ENCODE peak calls at places on chromosomes 1 and 21, in seven cellular contexts. Z is MM.1S, V is IMR-90, A is OCI-LY7, E is fibroblast of lung, P is K562, K is PC-3. B is an unnamed sample.

GRCh38 chr1:47533176-47534039 is 95.6 kb downstream of the FOXD2 start:
- DNase-seq in Z (peak), E (peak), K (no peak), P (peak), A (no peak), V (peak), B (peak)

GRCh38 chr1:94801919-94802546 is 18.1 kb upstream of the SLC44A3 start:
- DNase-seq in A (peak), P (no peak), Z (peak), E (peak), K (peak), V (peak), B (peak)

GRCh38 chr1:204883405-204883804 is 12.7 kb downstream of the NFASC start:
- DNase-seq in V (no peak), K (no peak), A (no peak), Z (no peak), E (no peak), P (no peak), B (no peak)

GRCh38 chr1:74011736-74012135 is 186.2 kb downstream of the LRRIQ3 start:
- DNase-seq in K (no peak), P (no peak), V (no peak), E (no peak), A (no peak), Z (no peak), B (no peak)

GRCh38 chr1:77516106-77516505 is 166.4 kb downstream of the ZZZ3 start:
- DNase-seq in P (no peak), V (no peak), E (no peak), K (no peak), Z (no peak), A (no peak), B (no peak)

GRCh38 chr1:167522246-167522645 is 3.9 kb upstream of the CD247 start:
- DNase-seq in A (no peak), P (no peak), Z (no peak), V (no peak), K (peak), E (peak), B (peak)

GRCh38 chr1:53049574-53049967 is 12.4 kb upstream of the PODN start:
- DNase-seq in P (no peak), V (peak), E (peak), A (no peak), K (peak), Z (no peak), B (peak)

GRCh38 chr1:103362348-103363007 is 163.0 kb upstream of the RNPC3 start:
- DNase-seq in K (no peak), V (no peak), A (no peak), E (no peak), Z (no peak), P (no peak), B (no peak)

GRCh38 chr1:152347116-152347728 is 12.6 kb downstream of the FLG2 start:
- DNase-seq in Z (peak), E (peak), P (peak), V (peak), K (peak), A (peak), B (peak)

GRCh38 chr1:27643626-27644368 is 8.8 kb upstream of the FGR start:
- DNase-seq in Z (peak), A (peak), K (peak), E (peak), V (peak), P (peak), B (peak)

GRCh38 chr21:44697811-44698734 is 1.1 kb downstream of the KRTAP10-12 start:
- DNase-seq in E (no peak), K (no peak), P (no peak), A (no peak), Z (no peak), V (no peak), B (no peak)

GRCh38 chr1:24122776-24123175 is 10.8 kb upstream of the MYOM3 start:
- DNase-seq in V (no peak), E (no peak), P (no peak), Z (no peak), A (no peak), K (no peak), B (no peak)

GRCh38 chr1:10864776-10865175 is 68.3 kb upstream of the CASZ1 start:
- DNase-seq in P (no peak), V (no peak), K (no peak), Z (no peak), E (no peak), A (no peak), B (no peak)

GRCh38 chr1:174743654-174744561 is 255.8 kb upstream of the CACYBP start:
- DNase-seq in K (peak), V (peak), P (peak), Z (peak), E (peak), A (peak), B (peak)

GRCh38 chr1:44050261-44050660 is 19.0 kb upstream of the SLC6A9 start:
- DNase-seq in K (peak), P (no peak), V (no peak), Z (no peak), E (no peak), A (no peak), B (no peak)

GRCh38 chr1:221602866-221603265 is 139.0 kb downstream of the DUSP10 start:
- DNase-seq in V (peak), A (no peak), E (peak), Z (no peak), P (no peak), K (peak), B (no peak)

GRCh38 chr1:87273291-87273690 is 55.4 kb upstream of the LMO4 start:
- DNase-seq in K (no peak), E (no peak), V (no peak), Z (no peak), A (no peak), P (no peak), B (no peak)

GRCh38 chr1:35577071-35577998 is 4.2 kb downstream of the TFAP2E start:
- DNase-seq in P (no peak), Z (peak), E (no peak), V (no peak), K (no peak), A (peak), B (no peak)

GRCh38 chr1:217482356-217483102 is 148.4 kb downstream of the GPATCH2 start:
- DNase-seq in K (peak), Z (peak), V (peak), A (no peak), E (peak), P (no peak), B (peak)

GRCh38 chr1:222416001-222416791 is 131.7 kb downstream of the HHIPL2 start:
- DNase-seq in A (no peak), E (peak), P (no peak), V (peak), Z (no peak), K (no peak), B (peak)

GRCh38 chr1:197915797-197916686 is 1.1 kb upstream of the LHX9 start:
- DNase-seq in K (peak), A (no peak), P (peak), V (peak), Z (peak), E (peak), B (peak)

GRCh38 chr1:174040387-174040786 is 18.2 kb upstream of the RC3H1 start:
- DNase-seq in A (no peak), P (no peak), K (peak), Z (no peak), E (peak), V (peak), B (peak)

GRCh38 chr1:169003864-169004516 is 102.5 kb upstream of the ATP1B1 start:
- DNase-seq in Z (no peak), E (peak), V (no peak), A (no peak), P (no peak), K (peak), B (peak)

GRCh38 chr1:107692580-107693345 is 272.2 kb downstream of the VAV3 start:
- DNase-seq in P (no peak), A (no peak), E (peak), K (peak), V (no peak), Z (no peak), B (peak)

GRCh38 chr1:225700164-225700740 is 47.3 kb upstream of the ENAH start:
- DNase-seq in K (peak), P (no peak), V (peak), E (peak), A (no peak), Z (no peak), B (peak)

GRCh38 chr1:243667591-243667990 is 182.5 kb downstream of the AKT3 start:
- DNase-seq in P (no peak), K (no peak), V (no peak), A (no peak), Z (peak), E (no peak), B (no peak)

GRCh38 chr1:26440259-26440658 is 8.1 kb downstream of the DHDDS start:
- DNase-seq in A (no peak), K (no peak), V (no peak), P (no peak), Z (no peak), E (no peak), B (no peak)

GRCh38 chr1:33257388-33257758 is 1.1 kb downstream of the ZNF362 start:
- DNase-seq in P (no peak), A (no peak), E (no peak), V (no peak), Z (no peak), K (no peak), B (no peak)

DNA sequence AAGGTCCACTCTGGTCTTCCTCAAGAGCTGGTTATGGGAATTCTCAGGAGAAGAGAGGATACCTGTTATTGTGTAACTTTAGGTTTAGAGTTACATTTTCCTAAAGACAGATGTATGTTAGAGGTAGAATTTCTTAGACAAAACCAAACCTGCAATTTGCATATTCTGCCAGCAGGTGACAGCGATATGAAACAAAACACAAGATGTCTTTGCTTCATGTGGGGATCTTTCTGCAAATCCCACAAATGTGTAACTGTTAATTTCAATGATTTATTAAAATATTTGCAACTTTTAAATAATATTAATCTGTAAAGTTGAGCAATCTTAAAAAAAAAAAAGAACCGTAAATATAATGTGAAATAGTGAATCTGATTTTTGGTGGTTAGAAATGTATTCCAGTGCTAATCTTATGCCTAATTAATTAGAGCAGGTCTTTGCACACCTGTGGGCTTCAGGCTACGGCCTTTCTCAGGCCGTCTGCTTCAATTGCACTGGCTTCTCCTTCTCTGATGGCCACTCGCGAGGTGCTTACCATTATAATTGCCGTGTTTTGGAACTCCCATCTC is 33.4 kb downstream of the FAM78B start:
- DNase-seq in Z (peak), P (peak), K (peak), E (no peak), V (no peak), A (peak), B (no peak)
- TF ChIP-seq CTCF in Z (peak), P (peak), K (peak), E (no peak), V (peak), A (peak), B (peak)

DNA sequence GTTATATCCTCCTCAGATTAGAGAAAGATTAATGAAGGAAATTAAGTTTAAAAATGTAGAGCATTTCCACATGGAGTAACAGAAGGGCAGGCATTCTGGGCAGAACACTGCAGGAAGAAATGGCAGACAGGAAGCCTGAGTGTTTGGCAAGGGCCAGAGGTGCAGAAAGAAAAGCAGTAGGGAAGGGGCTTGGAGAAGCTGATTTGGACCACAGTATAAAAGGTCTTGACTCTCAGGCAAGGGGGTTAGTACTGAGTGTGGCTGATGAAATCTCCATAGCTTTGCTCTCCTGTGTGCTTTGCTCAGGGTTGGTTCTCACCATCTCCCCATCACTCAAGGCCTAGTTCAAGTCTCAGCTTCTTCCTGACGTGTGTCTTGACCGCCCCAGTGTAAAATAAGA is 80.2 kb downstream of the SLC45A1 start:
- DNase-seq in Z (no peak), E (no peak), V (no peak), K (no peak), A (no peak), P (no peak), B (no peak)
- H3K4me2 ChIP-seq in Z (peak), E (no peak), V (no peak), K (peak), A (peak), P (no peak), B (peak)

GRCh38 chr1:228664399-228664914 is 70.8 kb upstream of the RHOU start:
- DNase-seq in P (peak), E (peak), Z (peak), V (peak), K (peak), A (peak), B (peak)
- H2AFZ ChIP-seq in P (no peak), E (no peak), Z (no peak), V (no peak), K (peak), A (no peak), B (no peak)

GRCh38 chr1:155253797-155254196 is 1.5 kb downstream of the ENTREP3 start:
- DNase-seq in V (peak), K (peak), Z (no peak), E (no peak), P (no peak), A (no peak), B (no peak)

GRCh38 chr1:155254228-155254713 is 1.0 kb downstream of the ENTREP3 start:
- DNase-seq in P (peak), Z (no peak), E (no peak), V (no peak), A (no peak), K (no peak), B (no peak)

GRCh38 chr1:155256101-155256852 is 994 bp upstream of the ENTREP3 start:
- DNase-seq in V (no peak), K (no peak), Z (no peak), E (no peak), A (no peak), P (peak), B (no peak)

GRCh38 chr1:155254714-155255242 is 505 bp downstream of the ENTREP3 start:
- DNase-seq in K (peak), E (no peak), P (no peak), V (no peak), A (no peak), Z (no peak), B (no peak)

DNA sequence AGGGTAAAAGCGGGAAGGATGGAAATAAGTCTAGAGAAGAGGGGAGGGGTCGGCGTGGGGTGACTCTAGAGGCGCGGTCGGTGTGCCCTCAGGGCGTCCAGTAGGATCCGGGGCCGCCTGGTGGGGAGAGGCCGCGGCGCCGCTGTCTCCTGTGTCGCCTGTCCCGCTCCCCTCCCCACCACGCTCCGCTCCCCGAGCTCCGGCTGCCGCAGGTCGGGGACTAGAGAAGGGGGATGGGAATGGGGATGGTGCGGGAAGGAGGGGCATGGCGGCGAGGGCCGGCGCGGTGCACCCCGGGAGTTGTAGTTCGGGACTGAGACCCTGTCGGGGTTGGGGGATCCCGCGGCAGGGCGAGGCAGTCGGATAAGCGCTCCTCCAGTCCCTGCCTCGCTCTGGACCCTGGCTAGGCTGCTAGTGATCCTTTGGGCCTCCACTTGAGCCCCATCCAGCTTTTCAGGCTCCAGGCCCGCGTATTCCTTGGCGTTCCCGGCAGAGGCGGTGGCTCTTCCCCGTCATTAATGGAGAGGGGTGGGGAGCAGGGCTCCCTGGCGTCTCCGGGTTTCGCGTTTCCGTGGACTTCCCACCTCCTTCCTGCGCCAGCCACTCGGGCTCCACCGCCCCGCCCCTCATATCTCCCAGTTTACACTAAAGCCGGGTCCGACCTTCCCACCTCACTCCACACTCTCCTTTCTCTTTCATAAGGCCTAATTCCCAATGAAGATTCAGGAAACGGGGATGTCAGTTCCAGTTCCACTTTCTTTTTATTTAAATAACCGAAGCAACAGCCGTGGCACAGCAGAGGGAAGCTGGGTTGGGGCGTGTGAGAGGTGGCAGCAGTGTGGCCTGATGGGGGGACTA is at the start of gene ENTREP3:
- DNase-seq in A (peak), K (peak), V (peak), E (peak), Z (peak), P (peak), B (peak)
- TF ChIP-seq CTCF in A (no peak), K (no peak), V (no peak), E (no peak), Z (no peak), P (no peak), B (no peak)

GRCh38 chr1:9703681-9704080 is 52.1 kb downstream of the PIK3CD start:
- DNase-seq in A (no peak), P (no peak), Z (no peak), V (no peak), E (no peak), K (no peak), B (no peak)
- H3K4me2 ChIP-seq in A (no peak), P (no peak), Z (no peak), V (no peak), E (no peak), K (no peak), B (no peak)

GRCh38 chr1:14596591-14596990 is 1.9 kb upstream of the KAZN start:
- DNase-seq in Z (no peak), E (no peak), K (no peak), V (no peak), P (no peak), A (no peak), B (no peak)

GRCh38 chr1:14598498-14599172 is at the start of gene KAZN:
- DNase-seq in A (no peak), E (no peak), V (no peak), Z (no peak), K (peak), P (peak), B (no peak)

GRCh38 chr1:14599173-14599754 is 779 bp downstream of the KAZN start:
- DNase-seq in K (no peak), A (no peak), Z (no peak), P (peak), V (no peak), E (no peak), B (no peak)

GRCh38 chr1:14597343-14598006 is 1.0 kb upstream of the KAZN start:
- DNase-seq in P (no peak), E (peak), A (no peak), V (no peak), Z (no peak), K (no peak), B (peak)

DNA sequence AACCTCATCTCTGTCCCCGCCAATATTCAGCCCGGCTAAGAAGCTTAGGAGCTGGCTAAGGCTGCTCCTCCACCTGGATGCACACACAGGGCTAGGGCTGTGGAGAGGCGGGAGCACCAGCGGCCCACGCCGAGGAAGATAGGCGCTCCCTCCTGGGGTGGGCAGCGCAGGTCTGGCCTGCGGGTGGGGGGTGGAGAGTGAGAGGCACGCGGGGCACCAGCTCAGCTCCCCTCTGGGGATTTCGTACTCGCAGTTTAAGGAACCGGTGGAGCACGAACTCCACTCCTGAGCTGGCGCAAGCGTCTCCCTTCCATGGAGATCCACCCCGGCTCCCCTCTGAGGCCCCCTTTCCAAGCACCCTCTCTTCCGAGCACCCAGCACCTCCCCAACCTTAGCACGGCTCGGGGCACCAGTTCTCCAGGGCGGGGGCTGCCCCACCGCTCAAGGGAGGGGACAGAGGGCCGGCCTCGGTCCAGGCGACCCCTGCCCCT is 433 bp upstream of the KAZN start:
- DNase-seq in V (no peak), E (no peak), Z (no peak), A (no peak), P (peak), K (no peak), B (no peak)
- H2AFZ ChIP-seq in V (no peak), E (no peak), Z (no peak), A (peak), P (no peak), K (peak), B (peak)